ENCODE peak calls at places on chromosome 14, in ten cellular contexts. One of them, this sample, is unnamed.

GRCh38 chr14:21796912-21797311 is 123.3 kb upstream of the OR4E1 start:
- DNase-seq in neural progenitor cell: peak
- DNase-seq in A673: peak
- DNase-seq in astrocyte: no peak
- DNase-seq in mammary epithelial cell: peak
- DNase-seq in HepG2: no peak
- DNase-seq in PC-3: no peak
- DNase-seq in GM23338: peak
- DNase-seq in fibroblast of lung: no peak
- DNase-seq in K562: no peak
- DNase-seq in this sample: no peak

GRCh38 chr14:58298477-58298879 is at the start of gene ARID4A:
- DNase-seq in fibroblast of lung: no peak
- DNase-seq in GM23338: no peak
- DNase-seq in PC-3: no peak
- DNase-seq in HepG2: no peak
- DNase-seq in neural progenitor cell: no peak
- DNase-seq in astrocyte: no peak
- DNase-seq in A673: no peak
- DNase-seq in K562: no peak
- DNase-seq in mammary epithelial cell: no peak
- DNase-seq in this sample: no peak

GRCh38 chr14:78005325-78005724 is 164.8 kb upstream of the NRXN3 start:
- DNase-seq in GM23338: no peak
- DNase-seq in HepG2: no peak
- DNase-seq in astrocyte: peak
- DNase-seq in K562: peak
- DNase-seq in mammary epithelial cell: peak
- DNase-seq in A673: peak
- DNase-seq in PC-3: peak
- DNase-seq in neural progenitor cell: no peak
- DNase-seq in fibroblast of lung: peak
- DNase-seq in this sample: no peak

GRCh38 chr14:41623737-41624136 is 17.1 kb downstream of the LRFN5 start:
- DNase-seq in neural progenitor cell: no peak
- DNase-seq in astrocyte: no peak
- DNase-seq in HepG2: no peak
- DNase-seq in A673: peak
- DNase-seq in K562: no peak
- DNase-seq in PC-3: no peak
- DNase-seq in fibroblast of lung: no peak
- DNase-seq in mammary epithelial cell: no peak
- DNase-seq in GM23338: no peak
- DNase-seq in this sample: no peak

GRCh38 chr14:89336338-89336737 is 80.7 kb downstream of the FOXN3 start:
- DNase-seq in HepG2: peak
- DNase-seq in mammary epithelial cell: no peak
- DNase-seq in PC-3: peak
- DNase-seq in neural progenitor cell: peak
- DNase-seq in GM23338: peak
- DNase-seq in astrocyte: no peak
- DNase-seq in K562: no peak
- DNase-seq in A673: no peak
- DNase-seq in fibroblast of lung: no peak
- DNase-seq in this sample: no peak

GRCh38 chr14:54702492-54702891 is 135.6 kb downstream of the SAMD4A start:
- DNase-seq in HepG2: no peak
- DNase-seq in A673: no peak
- DNase-seq in GM23338: no peak
- DNase-seq in mammary epithelial cell: no peak
- DNase-seq in neural progenitor cell: no peak
- DNase-seq in K562: no peak
- DNase-seq in astrocyte: no peak
- DNase-seq in PC-3: no peak
- DNase-seq in fibroblast of lung: no peak
- DNase-seq in this sample: no peak

GRCh38 chr14:101635238-101636080 is 74.2 kb downstream of the DIO3 start:
- DNase-seq in GM23338: no peak
- DNase-seq in astrocyte: no peak
- DNase-seq in HepG2: no peak
- DNase-seq in K562: no peak
- DNase-seq in mammary epithelial cell: no peak
- DNase-seq in fibroblast of lung: no peak
- DNase-seq in PC-3: no peak
- DNase-seq in A673: no peak
- DNase-seq in neural progenitor cell: no peak
- DNase-seq in this sample: no peak

GRCh38 chr14:78448483-78449094 is 278.4 kb downstream of the NRXN3 start:
- DNase-seq in mammary epithelial cell: peak
- DNase-seq in PC-3: peak
- DNase-seq in HepG2: peak
- DNase-seq in GM23338: peak
- DNase-seq in K562: peak
- DNase-seq in A673: peak
- DNase-seq in fibroblast of lung: peak
- DNase-seq in astrocyte: no peak
- DNase-seq in neural progenitor cell: peak
- DNase-seq in this sample: peak

GRCh38 chr14:23183479-23183878 is at the start of gene SLC7A8:
- DNase-seq in fibroblast of lung: no peak
- DNase-seq in mammary epithelial cell: no peak
- DNase-seq in PC-3: peak
- DNase-seq in astrocyte: no peak
- DNase-seq in neural progenitor cell: peak
- DNase-seq in K562: no peak
- DNase-seq in HepG2: no peak
- DNase-seq in GM23338: peak
- DNase-seq in A673: peak
- DNase-seq in this sample: no peak

GRCh38 chr14:58878740-58879139 is 241.0 kb downstream of the DACT1 start:
- DNase-seq in PC-3: peak
- DNase-seq in mammary epithelial cell: no peak
- DNase-seq in K562: no peak
- DNase-seq in neural progenitor cell: no peak
- DNase-seq in fibroblast of lung: peak
- DNase-seq in HepG2: no peak
- DNase-seq in A673: no peak
- DNase-seq in GM23338: peak
- DNase-seq in astrocyte: no peak
- DNase-seq in this sample: no peak

GRCh38 chr14:100906420-100906819 is 2.9 kb upstream of the RTL1 start:
- DNase-seq in A673: no peak
- DNase-seq in K562: peak
- DNase-seq in fibroblast of lung: no peak
- DNase-seq in neural progenitor cell: peak
- DNase-seq in PC-3: no peak
- DNase-seq in HepG2: no peak
- DNase-seq in GM23338: peak
- DNase-seq in mammary epithelial cell: no peak
- DNase-seq in astrocyte: no peak
- DNase-seq in this sample: no peak

GRCh38 chr14:76320975-76321374 is 55.0 kb upstream of the ESRRB start:
- DNase-seq in fibroblast of lung: no peak
- DNase-seq in A673: no peak
- DNase-seq in neural progenitor cell: no peak
- DNase-seq in K562: no peak
- DNase-seq in astrocyte: no peak
- DNase-seq in HepG2: no peak
- DNase-seq in PC-3: no peak
- DNase-seq in GM23338: no peak
- DNase-seq in mammary epithelial cell: no peak
- DNase-seq in this sample: no peak
- TF ChIP-seq EZH2 in fibroblast of lung: no peak
- TF ChIP-seq EZH2 in A673: no peak
- TF ChIP-seq EZH2 in neural progenitor cell: no peak
- TF ChIP-seq EZH2 in K562: no peak
- TF ChIP-seq EZH2 in astrocyte: no peak
- TF ChIP-seq EZH2 in HepG2: no peak
- TF ChIP-seq EZH2 in PC-3: no peak
- TF ChIP-seq EZH2 in GM23338: no peak
- TF ChIP-seq EZH2 in mammary epithelial cell: no peak
- TF ChIP-seq EZH2 in this sample: no peak

DNA sequence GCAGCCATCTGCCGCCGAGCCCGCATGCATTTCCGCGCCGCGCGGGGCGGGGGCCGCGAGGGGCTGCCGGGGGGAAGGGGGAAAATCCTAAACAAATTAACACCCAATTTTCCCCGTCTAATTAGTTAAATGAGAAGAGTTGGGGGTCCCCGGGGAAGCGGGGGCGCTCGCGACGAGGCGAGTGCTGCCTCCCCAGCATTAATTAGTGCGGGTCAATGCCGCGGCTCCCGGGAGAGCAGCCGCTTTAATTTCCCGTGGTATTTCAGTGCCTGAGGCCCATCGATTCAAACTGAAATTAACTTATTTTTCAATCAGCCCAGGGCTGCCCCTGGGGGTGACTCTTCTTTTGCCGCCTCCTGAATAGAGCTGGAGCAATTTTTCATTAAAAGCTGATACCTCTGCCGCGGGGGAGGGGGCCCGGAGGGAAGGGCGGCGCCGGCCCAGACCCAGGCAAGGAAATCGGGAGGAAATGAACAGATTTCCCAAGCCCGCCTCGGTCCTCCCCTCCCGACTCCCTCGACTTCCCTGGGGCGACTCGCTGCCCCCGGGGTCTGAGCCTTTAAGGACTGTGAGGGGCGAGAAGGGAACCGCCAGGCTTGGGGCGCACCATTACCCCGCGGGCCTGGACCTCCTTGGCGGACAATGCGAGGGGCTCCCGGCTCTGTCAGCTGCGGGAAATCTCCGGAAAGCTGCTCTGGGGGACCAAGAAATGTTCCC is 18.9 kb downstream of the VSX2 start:
- DNase-seq in GM23338: peak
- DNase-seq in neural progenitor cell: peak
- DNase-seq in fibroblast of lung: no peak
- DNase-seq in HepG2: no peak
- DNase-seq in K562: no peak
- DNase-seq in A673: no peak
- DNase-seq in astrocyte: no peak
- DNase-seq in mammary epithelial cell: no peak
- DNase-seq in PC-3: no peak
- DNase-seq in this sample: no peak
- TF ChIP-seq EZH2 in GM23338: peak
- TF ChIP-seq EZH2 in neural progenitor cell: peak
- TF ChIP-seq EZH2 in fibroblast of lung: no peak
- TF ChIP-seq EZH2 in HepG2: no peak
- TF ChIP-seq EZH2 in K562: no peak
- TF ChIP-seq EZH2 in A673: no peak
- TF ChIP-seq EZH2 in astrocyte: peak
- TF ChIP-seq EZH2 in mammary epithelial cell: no peak
- TF ChIP-seq EZH2 in PC-3: no peak
- TF ChIP-seq EZH2 in this sample: peak

GRCh38 chr14:33799705-33800269 is 151.1 kb downstream of the EGLN3 start:
- DNase-seq in astrocyte: no peak
- DNase-seq in HepG2: no peak
- DNase-seq in GM23338: no peak
- DNase-seq in A673: no peak
- DNase-seq in mammary epithelial cell: peak
- DNase-seq in PC-3: no peak
- DNase-seq in fibroblast of lung: no peak
- DNase-seq in neural progenitor cell: no peak
- DNase-seq in K562: no peak
- DNase-seq in this sample: no peak
- TF ChIP-seq EZH2 in astrocyte: no peak
- TF ChIP-seq EZH2 in HepG2: no peak
- TF ChIP-seq EZH2 in GM23338: no peak
- TF ChIP-seq EZH2 in A673: no peak
- TF ChIP-seq EZH2 in mammary epithelial cell: no peak
- TF ChIP-seq EZH2 in PC-3: no peak
- TF ChIP-seq EZH2 in fibroblast of lung: peak
- TF ChIP-seq EZH2 in neural progenitor cell: no peak
- TF ChIP-seq EZH2 in K562: no peak
- TF ChIP-seq EZH2 in this sample: no peak

DNA sequence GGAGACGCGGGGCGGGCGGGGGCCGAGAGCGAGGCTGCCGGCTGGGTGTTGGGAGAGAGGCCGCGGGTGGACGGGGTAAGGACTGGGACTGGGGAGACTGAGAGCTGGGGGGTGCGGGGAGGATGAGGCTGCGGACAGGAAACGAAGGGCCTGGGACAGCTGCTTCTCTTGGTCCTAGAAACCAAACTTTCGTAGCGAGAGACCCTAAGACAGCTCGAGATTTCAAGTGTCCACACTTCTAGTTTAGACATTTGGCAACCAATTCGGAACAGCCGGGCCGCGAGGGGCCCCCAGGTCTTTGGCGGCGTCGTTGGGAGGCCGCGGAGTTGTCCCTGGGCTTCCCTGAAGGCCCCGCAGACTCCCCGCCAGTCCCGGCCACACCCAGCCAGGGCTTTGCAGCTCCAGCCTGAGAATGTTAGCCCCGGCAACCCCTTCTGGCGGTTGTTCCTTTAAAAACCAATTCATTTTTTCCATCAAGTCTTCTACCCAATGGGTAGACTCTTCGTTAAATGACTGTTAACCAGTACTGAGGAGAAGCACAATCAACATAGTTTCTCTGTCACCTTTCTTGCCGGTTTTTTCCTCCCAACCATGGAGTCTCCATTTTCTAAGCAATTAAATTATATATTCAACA is 11.5 kb downstream of the NKX2-1 start:
- DNase-seq in fibroblast of lung: no peak
- DNase-seq in mammary epithelial cell: no peak
- DNase-seq in PC-3: no peak
- DNase-seq in K562: no peak
- DNase-seq in GM23338: peak
- DNase-seq in astrocyte: no peak
- DNase-seq in A673: no peak
- DNase-seq in HepG2: no peak
- DNase-seq in neural progenitor cell: peak
- DNase-seq in this sample: no peak
- TF ChIP-seq EZH2 in fibroblast of lung: peak
- TF ChIP-seq EZH2 in mammary epithelial cell: no peak
- TF ChIP-seq EZH2 in PC-3: no peak
- TF ChIP-seq EZH2 in K562: no peak
- TF ChIP-seq EZH2 in GM23338: peak
- TF ChIP-seq EZH2 in astrocyte: no peak
- TF ChIP-seq EZH2 in A673: peak
- TF ChIP-seq EZH2 in HepG2: no peak
- TF ChIP-seq EZH2 in neural progenitor cell: peak
- TF ChIP-seq EZH2 in this sample: no peak

DNA sequence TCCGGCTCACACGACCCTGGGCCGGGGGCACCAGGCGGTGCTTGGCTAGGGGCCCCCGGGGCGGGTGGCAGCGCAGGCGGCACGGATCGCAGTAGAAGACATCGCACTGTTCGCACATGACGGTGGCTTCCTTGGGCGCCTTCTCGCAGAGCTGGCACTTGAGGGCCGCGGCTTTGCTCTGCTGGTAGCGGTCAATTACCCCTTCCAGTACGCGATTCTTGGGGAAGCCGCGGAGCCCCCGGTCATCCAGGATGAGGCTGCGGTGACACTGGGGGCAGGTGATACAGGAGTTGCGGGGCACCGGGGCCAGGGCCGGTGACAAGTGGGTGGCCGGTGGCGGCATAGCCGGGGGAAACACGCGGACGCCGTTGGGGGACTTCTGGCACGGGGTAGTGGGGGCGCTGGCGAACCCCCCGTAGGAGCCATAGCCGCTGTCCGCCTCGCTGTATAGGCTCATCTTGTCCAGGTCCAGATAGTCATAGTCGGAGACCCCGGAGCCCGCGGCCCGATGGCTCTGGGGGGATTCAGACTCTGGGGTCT is 553 bp downstream of the TRIM9 start:
- DNase-seq in neural progenitor cell: peak
- DNase-seq in HepG2: no peak
- DNase-seq in astrocyte: no peak
- DNase-seq in K562: no peak
- DNase-seq in PC-3: no peak
- DNase-seq in A673: peak
- DNase-seq in mammary epithelial cell: no peak
- DNase-seq in fibroblast of lung: peak
- DNase-seq in GM23338: peak
- DNase-seq in this sample: no peak
- TF ChIP-seq EZH2 in neural progenitor cell: peak
- TF ChIP-seq EZH2 in HepG2: no peak
- TF ChIP-seq EZH2 in astrocyte: peak
- TF ChIP-seq EZH2 in K562: no peak
- TF ChIP-seq EZH2 in PC-3: no peak
- TF ChIP-seq EZH2 in A673: no peak
- TF ChIP-seq EZH2 in mammary epithelial cell: no peak
- TF ChIP-seq EZH2 in fibroblast of lung: peak
- TF ChIP-seq EZH2 in GM23338: no peak
- TF ChIP-seq EZH2 in this sample: no peak